ENCODE peak calls at places on chromosomes 4 and X, in seven cellular contexts. One of them, this sample, is unnamed.

GRCh38 chr4:109444182-109444844 is 10.7 kb downstream of the SEC24B start:
- DNase-seq in HCT116: no peak
- DNase-seq in GM23248: no peak
- DNase-seq in SK-N-SH: no peak
- DNase-seq in MM.1S: no peak
- DNase-seq in hepatocyte: no peak
- DNase-seq in PC-3: no peak
- DNase-seq in this sample: no peak

GRCh38 chrX:53281321-53281822 is at the start of gene IQSEC2:
- DNase-seq in SK-N-SH: no peak
- DNase-seq in hepatocyte: peak; percentile 80
- DNase-seq in PC-3: peak; percentile 89
- DNase-seq in HCT116: peak; percentile 48
- DNase-seq in MM.1S: no peak
- DNase-seq in GM23248: peak; percentile 81
- DNase-seq in this sample: peak; percentile 59

GRCh38 chr4:173169178-173169427 is 492 bp downstream of the GALNT7 start:
- DNase-seq in GM23248: no peak
- DNase-seq in PC-3: peak; percentile 15
- DNase-seq in HCT116: no peak
- DNase-seq in hepatocyte: no peak
- DNase-seq in SK-N-SH: no peak
- DNase-seq in MM.1S: no peak
- DNase-seq in this sample: no peak

GRCh38 chrX:148958896-148959295 is 458.5 kb downstream of the AFF2 start:
- DNase-seq in MM.1S: no peak
- DNase-seq in SK-N-SH: no peak
- DNase-seq in HCT116: no peak
- DNase-seq in GM23248: peak; percentile 14
- DNase-seq in hepatocyte: peak; percentile 16
- DNase-seq in PC-3: no peak
- DNase-seq in this sample: no peak

GRCh38 chr4:136690363-136690762 is 841.9 kb downstream of the PCDH18 start:
- DNase-seq in GM23248: no peak
- DNase-seq in SK-N-SH: no peak
- DNase-seq in PC-3: peak; percentile 34
- DNase-seq in hepatocyte: peak; percentile 6
- DNase-seq in MM.1S: no peak
- DNase-seq in HCT116: no peak
- DNase-seq in this sample: no peak

GRCh38 chr4:106809083-106809482 is 227.0 kb downstream of the DKK2 start:
- DNase-seq in hepatocyte: peak; percentile 49
- DNase-seq in MM.1S: peak; percentile 40
- DNase-seq in SK-N-SH: peak; percentile 4
- DNase-seq in GM23248: peak; percentile 67
- DNase-seq in PC-3: peak; percentile 55
- DNase-seq in HCT116: peak; percentile 26
- DNase-seq in this sample: peak; percentile 35

GRCh38 chr4:54942735-54943134 is 182.7 kb downstream of the KDR start:
- DNase-seq in GM23248: no peak
- DNase-seq in SK-N-SH: no peak
- DNase-seq in MM.1S: no peak
- DNase-seq in PC-3: no peak
- DNase-seq in HCT116: no peak
- DNase-seq in hepatocyte: no peak
- DNase-seq in this sample: no peak

GRCh38 chr4:138677651-138678202 is 337.9 kb upstream of the NOCT start:
- DNase-seq in PC-3: no peak
- DNase-seq in HCT116: no peak
- DNase-seq in GM23248: no peak
- DNase-seq in hepatocyte: no peak
- DNase-seq in SK-N-SH: no peak
- DNase-seq in MM.1S: no peak
- DNase-seq in this sample: no peak

GRCh38 chrX:36898301-36898700 is 109.9 kb upstream of the FAM47C start:
- DNase-seq in MM.1S: no peak
- DNase-seq in SK-N-SH: peak; percentile 3
- DNase-seq in PC-3: peak; percentile 30
- DNase-seq in GM23248: peak; percentile 13
- DNase-seq in hepatocyte: peak; percentile 44
- DNase-seq in HCT116: no peak
- DNase-seq in this sample: peak; percentile 32

GRCh38 chrX:125378205-125378604 is 58.5 kb downstream of the TEX13C start:
- DNase-seq in hepatocyte: peak; percentile 6
- DNase-seq in HCT116: no peak
- DNase-seq in GM23248: no peak
- DNase-seq in MM.1S: no peak
- DNase-seq in SK-N-SH: no peak
- DNase-seq in PC-3: peak; percentile 74
- DNase-seq in this sample: peak; percentile 28

GRCh38 chr4:183154701-183155391 is 55.8 kb downstream of the WWC2 start:
- DNase-seq in SK-N-SH: no peak
- DNase-seq in PC-3: no peak
- DNase-seq in GM23248: no peak
- DNase-seq in HCT116: no peak
- DNase-seq in MM.1S: no peak
- DNase-seq in hepatocyte: peak; percentile 65
- DNase-seq in this sample: peak; percentile 52

GRCh38 chrX:107589243-107589642 is 39.1 kb upstream of the PRPS1 start:
- DNase-seq in HCT116: no peak
- DNase-seq in GM23248: no peak
- DNase-seq in PC-3: no peak
- DNase-seq in hepatocyte: no peak
- DNase-seq in MM.1S: no peak
- DNase-seq in SK-N-SH: no peak
- DNase-seq in this sample: no peak
- TF ChIP-seq EZH2phosphoT487 in HCT116: no peak
- TF ChIP-seq EZH2phosphoT487 in GM23248: no peak
- TF ChIP-seq EZH2phosphoT487 in PC-3: no peak
- TF ChIP-seq EZH2phosphoT487 in hepatocyte: no peak
- TF ChIP-seq EZH2phosphoT487 in MM.1S: no peak
- TF ChIP-seq EZH2phosphoT487 in SK-N-SH: no peak
- TF ChIP-seq EZH2phosphoT487 in this sample: no peak

GRCh38 chr4:40524642-40525041 is 105.0 kb downstream of the RBM47 start:
- DNase-seq in hepatocyte: no peak
- DNase-seq in SK-N-SH: no peak
- DNase-seq in PC-3: no peak
- DNase-seq in GM23248: no peak
- DNase-seq in HCT116: no peak
- DNase-seq in MM.1S: no peak
- DNase-seq in this sample: no peak
- H3K79me2 ChIP-seq in hepatocyte: peaks cover 34% of the 10 kb centered on the region
- H3K79me2 ChIP-seq in SK-N-SH: no peaks in the 10 kb centered on the region
- H3K79me2 ChIP-seq in PC-3: no peaks in the 10 kb centered on the region
- H3K79me2 ChIP-seq in GM23248: no peaks in the 10 kb centered on the region
- H3K79me2 ChIP-seq in HCT116: no peaks in the 10 kb centered on the region
- H3K79me2 ChIP-seq in MM.1S: peaks cover 32% of the 10 kb centered on the region
- H3K79me2 ChIP-seq in this sample: peaks cover 66% of the 10 kb centered on the region

GRCh38 chrX:153902388-153902787 is 2.1 kb upstream of the AVPR2 start:
- DNase-seq in MM.1S: no peak
- DNase-seq in hepatocyte: no peak
- DNase-seq in GM23248: no peak
- DNase-seq in PC-3: peak; percentile 24
- DNase-seq in SK-N-SH: peak; percentile 59
- DNase-seq in HCT116: no peak
- DNase-seq in this sample: no peak

GRCh38 chrX:153903238-153903980 is 1.1 kb upstream of the AVPR2 start:
- DNase-seq in hepatocyte: no peak
- DNase-seq in HCT116: no peak
- DNase-seq in MM.1S: no peak
- DNase-seq in SK-N-SH: peak; percentile 54
- DNase-seq in PC-3: no peak
- DNase-seq in GM23248: no peak
- DNase-seq in this sample: no peak

GRCh38 chrX:153901753-153902140 is 2.7 kb upstream of the AVPR2 start:
- DNase-seq in GM23248: no peak
- DNase-seq in PC-3: no peak
- DNase-seq in hepatocyte: no peak
- DNase-seq in MM.1S: no peak
- DNase-seq in SK-N-SH: peak; percentile 27
- DNase-seq in HCT116: no peak
- DNase-seq in this sample: no peak

GRCh38 chrX:153897899-153898298 is 6.6 kb upstream of the AVPR2 start:
- DNase-seq in MM.1S: no peak
- DNase-seq in PC-3: no peak
- DNase-seq in SK-N-SH: no peak
- DNase-seq in GM23248: no peak
- DNase-seq in hepatocyte: no peak
- DNase-seq in HCT116: no peak
- DNase-seq in this sample: no peak

GRCh38 chrX:153900806-153901752 is 3.4 kb upstream of the AVPR2 start:
- DNase-seq in MM.1S: peak; percentile 78
- DNase-seq in GM23248: peak; percentile 89
- DNase-seq in HCT116: no peak
- DNase-seq in PC-3: peak; percentile 55
- DNase-seq in SK-N-SH: peak; percentile 69
- DNase-seq in hepatocyte: peak; percentile 43
- DNase-seq in this sample: peak; percentile 57
- TF ChIP-seq EZH2phosphoT487 in MM.1S: no peak
- TF ChIP-seq EZH2phosphoT487 in GM23248: no peak
- TF ChIP-seq EZH2phosphoT487 in HCT116: no peak
- TF ChIP-seq EZH2phosphoT487 in PC-3: no peak
- TF ChIP-seq EZH2phosphoT487 in SK-N-SH: no peak
- TF ChIP-seq EZH2phosphoT487 in hepatocyte: no peak
- TF ChIP-seq EZH2phosphoT487 in this sample: no peak

GRCh38 chr4:87042986-87043820 is 108.4 kb downstream of the AFF1 start:
- DNase-seq in MM.1S: no peak
- DNase-seq in PC-3: no peak
- DNase-seq in HCT116: no peak
- DNase-seq in GM23248: no peak
- DNase-seq in SK-N-SH: no peak
- DNase-seq in hepatocyte: no peak
- DNase-seq in this sample: peak; percentile 49
- H3K79me2 ChIP-seq in MM.1S: peaks cover 100% of the 10 kb centered on the region
- H3K79me2 ChIP-seq in PC-3: peaks cover 24% of the 10 kb centered on the region
- H3K79me2 ChIP-seq in HCT116: peaks cover 18% of the 10 kb centered on the region
- H3K79me2 ChIP-seq in GM23248: peaks cover 92% of the 10 kb centered on the region
- H3K79me2 ChIP-seq in SK-N-SH: peaks cover 36% of the 10 kb centered on the region
- H3K79me2 ChIP-seq in hepatocyte: peaks cover 99% of the 10 kb centered on the region
- H3K79me2 ChIP-seq in this sample: peaks cover 89% of the 10 kb centered on the region

DNA sequence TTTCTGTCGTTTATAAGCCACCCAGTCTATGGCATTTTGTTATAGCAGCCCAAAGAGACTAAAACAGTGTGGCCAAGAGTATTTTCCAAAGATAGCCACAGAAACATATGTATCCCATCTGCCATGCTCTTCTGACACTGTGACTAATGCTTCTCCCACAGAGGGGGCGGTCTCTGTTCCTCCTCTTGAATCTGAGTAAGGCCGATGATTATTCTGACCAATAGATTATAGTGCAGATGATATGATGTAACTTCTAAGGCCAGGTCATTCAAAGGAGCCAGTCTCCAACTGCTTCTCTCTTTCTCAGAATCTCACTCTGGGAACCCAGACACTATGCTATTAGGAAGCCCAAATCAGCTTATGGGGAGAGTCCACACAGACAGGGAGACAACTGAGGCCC is 570.7 kb downstream of the BCOR start:
- DNase-seq in HCT116: no peak
- DNase-seq in SK-N-SH: no peak
- DNase-seq in PC-3: no peak
- DNase-seq in hepatocyte: no peak
- DNase-seq in GM23248: peak; percentile 71
- DNase-seq in MM.1S: no peak
- DNase-seq in this sample: no peak
- TF ChIP-seq EZH2phosphoT487 in HCT116: no peak
- TF ChIP-seq EZH2phosphoT487 in SK-N-SH: no peak
- TF ChIP-seq EZH2phosphoT487 in PC-3: no peak
- TF ChIP-seq EZH2phosphoT487 in hepatocyte: no peak
- TF ChIP-seq EZH2phosphoT487 in GM23248: no peak
- TF ChIP-seq EZH2phosphoT487 in MM.1S: no peak
- TF ChIP-seq EZH2phosphoT487 in this sample: no peak

GRCh38 chrX:151396042-151396826 is 772 bp upstream of the VMA21 start:
- DNase-seq in GM23248: peak; percentile 77
- DNase-seq in MM.1S: peak; percentile 30
- DNase-seq in PC-3: peak; percentile 26
- DNase-seq in SK-N-SH: peak; percentile 15
- DNase-seq in HCT116: no peak
- DNase-seq in hepatocyte: no peak
- DNase-seq in this sample: peak; percentile 27

GRCh38 chrX:151398346-151398745 is 1.3 kb downstream of the VMA21 start:
- DNase-seq in SK-N-SH: no peak
- DNase-seq in MM.1S: no peak
- DNase-seq in HCT116: no peak
- DNase-seq in hepatocyte: no peak
- DNase-seq in GM23248: no peak
- DNase-seq in PC-3: no peak
- DNase-seq in this sample: no peak

GRCh38 chrX:151396827-151397740 is at the start of gene VMA21:
- DNase-seq in MM.1S: peak; percentile 81
- DNase-seq in hepatocyte: peak; percentile 92
- DNase-seq in PC-3: peak; percentile 81
- DNase-seq in GM23248: peak; percentile 91
- DNase-seq in HCT116: peak; percentile 7
- DNase-seq in SK-N-SH: peak; percentile 91
- DNase-seq in this sample: peak; percentile 75

GRCh38 chrX:151393514-151393913 is 3.5 kb upstream of the VMA21 start:
- DNase-seq in PC-3: no peak
- DNase-seq in SK-N-SH: no peak
- DNase-seq in MM.1S: peak; percentile 73
- DNase-seq in HCT116: no peak
- DNase-seq in hepatocyte: no peak
- DNase-seq in GM23248: no peak
- DNase-seq in this sample: peak; percentile 74

DNA sequence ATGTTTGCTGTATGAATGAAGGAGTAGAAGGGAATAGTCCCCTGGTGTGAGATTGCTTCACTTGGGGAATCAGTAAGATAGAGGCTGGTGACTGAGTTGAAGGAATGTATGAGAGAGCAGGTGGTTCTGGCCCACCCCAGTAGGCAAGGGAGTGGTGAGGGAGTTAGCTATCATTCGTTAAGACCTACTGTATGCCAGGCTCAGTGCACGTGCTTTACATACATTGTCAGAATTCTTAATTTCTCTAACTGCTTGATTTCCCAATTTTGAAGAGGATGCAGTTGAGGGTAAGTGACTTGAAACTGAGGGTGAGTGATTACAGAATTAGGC is 700 bp downstream of the VMA21 start:
- DNase-seq in hepatocyte: no peak
- DNase-seq in HCT116: no peak
- DNase-seq in MM.1S: no peak
- DNase-seq in PC-3: peak; percentile 7
- DNase-seq in SK-N-SH: peak; percentile 33
- DNase-seq in GM23248: no peak
- DNase-seq in this sample: peak; percentile 11
- H3K79me2 ChIP-seq in hepatocyte: peaks cover 56% of the 10 kb centered on the region
- H3K79me2 ChIP-seq in HCT116: peaks cover 57% of the 10 kb centered on the region
- H3K79me2 ChIP-seq in MM.1S: peaks cover 56% of the 10 kb centered on the region
- H3K79me2 ChIP-seq in PC-3: peaks cover 62% of the 10 kb centered on the region
- H3K79me2 ChIP-seq in SK-N-SH: peaks cover 57% of the 10 kb centered on the region
- H3K79me2 ChIP-seq in GM23248: peaks cover 56% of the 10 kb centered on the region
- H3K79me2 ChIP-seq in this sample: peaks cover 54% of the 10 kb centered on the region